ENCODE peak calls at places on chromosomes 5 and 9, in eight cellular contexts. G, O, I, Q, R, U, D and Z are unnamed samples.

GRCh38 chr9:89530721-89531120 is 32.8 kb upstream of the SEMA4D start:
- DNase-seq in G (no peak), D (no peak), U (no peak), O (no peak), Q (no peak), I (no peak), R (no peak), Z (no peak)

GRCh38 chr5:178323541-178323865 is 90.9 kb upstream of the PHYKPL start:
- DNase-seq in I (no peak), O (no peak), G (no peak), D (no peak), U (no peak), Q (no peak), R (no peak), Z (no peak)

GRCh38 chr5:116646611-116647289 is 72.1 kb upstream of the SEMA6A start:
- DNase-seq in U (no peak), G (no peak), D (no peak), O (no peak), Q (no peak), R (no peak), I (peak), Z (no peak)

GRCh38 chr9:122226758-122227575 is 1.8 kb downstream of the LHX6 start:
- DNase-seq in R (no peak), Q (no peak), I (no peak), D (no peak), O (no peak), U (no peak), G (no peak), Z (no peak)

GRCh38 chr5:102764381-102765005 is 9.4 kb downstream of the PAM start:
- DNase-seq in D (no peak), O (no peak), U (no peak), Q (no peak), I (no peak), R (no peak), G (no peak), Z (no peak)

GRCh38 chr5:9283021-9283420 is 262.9 kb downstream of the SEMA5A start:
- DNase-seq in O (no peak), I (no peak), D (no peak), R (no peak), Q (no peak), U (no peak), G (no peak), Z (no peak)

GRCh38 chr9:96447406-96447805 is 2.6 kb upstream of the HABP4 start:
- DNase-seq in G (no peak), Q (no peak), U (no peak), R (no peak), O (no peak), D (no peak), I (no peak), Z (no peak)

GRCh38 chr5:60352992-60353391 is 347.0 kb downstream of the DEPDC1B start:
- DNase-seq in D (no peak), O (no peak), Q (no peak), G (no peak), U (no peak), I (no peak), R (peak), Z (no peak)

GRCh38 chr5:57176350-57176857 is 2.5 kb downstream of the GPBP1 start:
- DNase-seq in R (no peak), U (no peak), O (no peak), Q (no peak), D (no peak), I (no peak), G (no peak), Z (no peak)

GRCh38 chr5:83256091-83256775 is 178.9 kb downstream of the XRCC4 start:
- DNase-seq in Q (no peak), O (no peak), G (no peak), D (no peak), I (no peak), R (no peak), U (no peak), Z (no peak)

GRCh38 chr5:127814225-127814973 is 111.2 kb downstream of the CCDC192 start:
- DNase-seq in R (no peak), I (no peak), U (no peak), O (no peak), Q (no peak), G (no peak), D (no peak), Z (no peak)

GRCh38 chr5:169158764-169159163 is 142.2 kb downstream of the SLIT3 start:
- DNase-seq in U (no peak), Q (no peak), R (no peak), D (no peak), O (no peak), I (no peak), G (no peak), Z (no peak)

GRCh38 chr9:111037744-111038335 is 430 bp downstream of the LPAR1 start:
- DNase-seq in Q (no peak), U (peak), D (no peak), R (peak), O (no peak), I (peak), G (no peak), Z (peak)

GRCh38 chr9:32502459-32502858 is 23.5 kb downstream of the RIGI start:
- DNase-seq in I (no peak), G (no peak), Q (no peak), R (no peak), D (no peak), U (no peak), O (no peak), Z (no peak)

GRCh38 chr9:120307599-120307998 is 272.4 kb downstream of the CDK5RAP2 start:
- DNase-seq in U (peak), G (no peak), O (no peak), D (no peak), R (no peak), Q (no peak), I (no peak), Z (no peak)

GRCh38 chr9:90547896-90548295 is 94.7 kb downstream of the DIRAS2 start:
- DNase-seq in D (no peak), I (no peak), R (no peak), G (no peak), U (no peak), O (no peak), Q (no peak), Z (no peak)

GRCh38 chr5:176133289-176133870 is 104.8 kb upstream of the SIMC1 start:
- DNase-seq in I (no peak), Q (no peak), R (no peak), G (no peak), O (no peak), U (no peak), D (no peak), Z (no peak)

GRCh38 chr5:78550891-78551290 is 97.7 kb downstream of the LHFPL2 start:
- DNase-seq in D (no peak), U (no peak), Q (no peak), I (no peak), O (no peak), R (no peak), G (no peak), Z (no peak)

GRCh38 chr5:121188849-121189248 is 662.8 kb upstream of the FTMT start:
- DNase-seq in R (no peak), Q (no peak), U (no peak), O (no peak), D (no peak), I (no peak), G (no peak), Z (no peak)

GRCh38 chr5:121189569-121190305 is 661.9 kb upstream of the FTMT start:
- DNase-seq in U (no peak), Q (no peak), I (no peak), R (no peak), G (peak), O (no peak), D (no peak), Z (no peak)
- TF ChIP-seq EP300 in U (no peak), Q (no peak), I (no peak), R (no peak), G (no peak), O (no peak), D (no peak), Z (no peak)

DNA sequence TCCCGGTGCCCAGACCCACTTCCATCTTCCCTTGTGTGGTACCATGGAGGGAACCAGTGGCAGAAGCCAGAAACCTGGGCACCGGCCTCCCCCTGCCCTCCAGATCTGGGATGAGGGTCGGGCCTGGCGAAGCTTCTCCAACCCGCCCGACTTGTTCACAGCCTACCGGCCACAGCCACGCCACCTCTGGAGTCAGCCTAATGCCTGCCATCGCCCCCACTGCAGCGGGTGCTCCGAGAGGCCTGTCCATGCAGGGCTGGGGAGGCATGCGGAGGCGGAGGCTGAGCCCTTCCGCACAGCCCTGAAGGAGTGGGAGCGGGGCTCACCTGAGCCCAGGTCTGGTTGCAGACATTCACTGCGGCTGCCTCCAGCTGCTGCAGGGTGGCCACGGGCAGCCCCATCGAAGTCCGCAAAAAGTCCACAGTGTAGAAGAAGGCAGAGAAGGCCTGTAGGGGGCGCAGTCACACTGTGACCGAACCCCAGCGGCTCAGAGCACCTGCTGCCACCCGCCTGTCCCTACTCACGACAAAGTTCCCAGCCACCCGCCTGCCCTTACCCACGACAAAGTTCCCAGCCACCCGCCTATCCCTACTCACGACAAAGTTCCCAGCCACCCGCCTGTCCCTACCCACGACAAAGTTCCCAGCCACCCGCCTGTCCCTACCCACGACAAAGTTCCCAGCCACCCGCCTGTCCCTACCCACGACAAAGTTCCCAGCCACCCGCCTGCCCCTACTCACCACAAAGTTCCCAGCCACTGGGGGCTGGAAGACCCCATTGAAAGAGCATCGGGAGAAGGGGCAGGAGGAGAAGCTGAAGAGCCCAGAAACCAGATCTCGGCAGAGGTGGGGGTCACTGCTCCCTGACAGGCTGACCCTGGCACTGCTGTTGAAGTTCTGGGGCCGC is 3.8 kb upstream of the NPDC1 start:
- DNase-seq in O (no peak), R (peak), Q (no peak), D (peak), G (peak), I (no peak), U (no peak), Z (peak)
- TF ChIP-seq CTCF in O (peak), R (peak), Q (peak), D (peak), G (peak), I (peak), U (no peak), Z (peak)

DNA sequence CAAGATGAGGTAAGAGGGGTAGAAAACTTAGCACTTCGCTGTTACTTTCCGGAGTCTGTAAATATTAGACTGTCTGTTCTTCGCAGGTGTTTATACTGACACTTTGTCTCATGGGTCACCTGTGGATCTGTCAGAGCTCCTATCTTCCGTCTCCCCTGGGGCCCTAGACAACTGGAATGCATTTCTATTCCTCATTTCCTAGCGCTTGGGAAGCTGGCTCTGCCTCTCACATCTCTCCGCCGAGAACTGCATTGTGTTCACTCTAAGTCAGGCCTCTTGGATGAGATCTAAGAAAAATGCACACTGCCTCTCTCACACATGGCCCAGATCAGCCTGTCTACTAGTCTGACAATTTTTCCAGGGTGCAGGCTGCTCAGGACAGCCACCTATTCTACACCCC is 39.5 kb downstream of the PCA3 start:
- DNase-seq in O (no peak), R (no peak), G (no peak), D (no peak), Q (no peak), I (no peak), U (no peak), Z (no peak)
- TF ChIP-seq EP300 in O (no peak), R (no peak), G (no peak), D (no peak), Q (no peak), I (no peak), U (no peak), Z (no peak)

GRCh38 chr5:143024227-143024920 is 254.2 kb downstream of the ARHGAP26 start:
- DNase-seq in Q (no peak), R (no peak), U (no peak), O (no peak), D (no peak), G (no peak), I (no peak), Z (no peak)

GRCh38 chr5:143025971-143026370 is 255.8 kb downstream of the ARHGAP26 start:
- DNase-seq in G (no peak), D (no peak), I (no peak), O (no peak), U (no peak), Q (no peak), R (no peak), Z (no peak)

GRCh38 chr5:143025376-143025775 is 255.2 kb downstream of the ARHGAP26 start:
- DNase-seq in O (no peak), Q (no peak), D (no peak), R (no peak), U (no peak), I (no peak), G (no peak), Z (no peak)

GRCh38 chr5:143021595-143021994 is 251.4 kb downstream of the ARHGAP26 start:
- DNase-seq in U (no peak), D (no peak), G (no peak), O (no peak), Q (no peak), R (no peak), I (no peak), Z (no peak)

DNA sequence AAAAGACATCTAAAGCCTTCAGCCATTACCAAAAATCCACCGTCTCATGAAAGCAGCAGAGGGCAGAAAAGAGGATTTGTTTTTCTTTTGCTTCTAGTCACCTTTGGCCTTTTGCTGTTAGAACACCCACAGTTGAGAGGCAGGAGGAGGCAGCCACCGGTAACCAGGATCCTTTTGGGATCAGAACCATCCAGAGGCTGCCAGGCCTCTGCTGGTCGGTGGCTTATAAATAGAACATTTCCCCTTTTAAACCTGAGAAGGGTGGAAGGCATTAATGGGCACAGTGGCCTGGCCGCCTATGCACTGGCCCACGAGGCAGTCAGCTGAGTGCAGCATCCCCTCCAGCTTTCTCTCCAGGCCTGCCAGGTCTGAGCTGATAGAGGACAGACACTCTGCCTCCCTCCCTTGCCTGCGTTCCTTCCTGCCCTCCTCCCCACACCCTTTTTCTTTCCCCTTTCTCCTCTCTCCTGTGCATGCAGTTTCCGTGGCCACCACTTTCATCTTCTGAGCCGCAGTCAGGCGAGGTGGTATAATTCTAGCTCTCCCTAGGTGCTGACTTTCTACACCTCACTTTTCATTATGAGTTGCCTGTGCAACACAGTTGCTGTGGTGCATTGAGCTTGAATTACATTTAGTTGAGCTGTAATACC is 253.4 kb downstream of the ARHGAP26 start:
- DNase-seq in U (no peak), O (no peak), I (no peak), D (no peak), R (peak), G (no peak), Q (peak), Z (peak)
- TF ChIP-seq CTCF in U (no peak), O (peak), I (peak), D (no peak), R (no peak), G (no peak), Q (no peak), Z (no peak)

GRCh38 chr9:136888454-136888853 is 2.1 kb downstream of the TRAF2 start:
- DNase-seq in D (no peak), R (no peak), Q (no peak), O (no peak), I (no peak), G (no peak), U (no peak), Z (no peak)

GRCh38 chr9:136885950-136886578 is at the start of gene TRAF2:
- DNase-seq in O (peak), Q (peak), D (peak), R (peak), G (peak), U (peak), I (peak), Z (peak)

GRCh38 chr9:136889858-136890257 is 3.5 kb downstream of the TRAF2 start:
- DNase-seq in I (no peak), G (no peak), D (no peak), O (no peak), R (no peak), Q (no peak), U (no peak), Z (no peak)

GRCh38 chr9:136890661-136891060 is 4.3 kb downstream of the TRAF2 start:
- DNase-seq in O (no peak), Q (no peak), G (no peak), U (no peak), D (no peak), R (no peak), I (no peak), Z (no peak)

DNA sequence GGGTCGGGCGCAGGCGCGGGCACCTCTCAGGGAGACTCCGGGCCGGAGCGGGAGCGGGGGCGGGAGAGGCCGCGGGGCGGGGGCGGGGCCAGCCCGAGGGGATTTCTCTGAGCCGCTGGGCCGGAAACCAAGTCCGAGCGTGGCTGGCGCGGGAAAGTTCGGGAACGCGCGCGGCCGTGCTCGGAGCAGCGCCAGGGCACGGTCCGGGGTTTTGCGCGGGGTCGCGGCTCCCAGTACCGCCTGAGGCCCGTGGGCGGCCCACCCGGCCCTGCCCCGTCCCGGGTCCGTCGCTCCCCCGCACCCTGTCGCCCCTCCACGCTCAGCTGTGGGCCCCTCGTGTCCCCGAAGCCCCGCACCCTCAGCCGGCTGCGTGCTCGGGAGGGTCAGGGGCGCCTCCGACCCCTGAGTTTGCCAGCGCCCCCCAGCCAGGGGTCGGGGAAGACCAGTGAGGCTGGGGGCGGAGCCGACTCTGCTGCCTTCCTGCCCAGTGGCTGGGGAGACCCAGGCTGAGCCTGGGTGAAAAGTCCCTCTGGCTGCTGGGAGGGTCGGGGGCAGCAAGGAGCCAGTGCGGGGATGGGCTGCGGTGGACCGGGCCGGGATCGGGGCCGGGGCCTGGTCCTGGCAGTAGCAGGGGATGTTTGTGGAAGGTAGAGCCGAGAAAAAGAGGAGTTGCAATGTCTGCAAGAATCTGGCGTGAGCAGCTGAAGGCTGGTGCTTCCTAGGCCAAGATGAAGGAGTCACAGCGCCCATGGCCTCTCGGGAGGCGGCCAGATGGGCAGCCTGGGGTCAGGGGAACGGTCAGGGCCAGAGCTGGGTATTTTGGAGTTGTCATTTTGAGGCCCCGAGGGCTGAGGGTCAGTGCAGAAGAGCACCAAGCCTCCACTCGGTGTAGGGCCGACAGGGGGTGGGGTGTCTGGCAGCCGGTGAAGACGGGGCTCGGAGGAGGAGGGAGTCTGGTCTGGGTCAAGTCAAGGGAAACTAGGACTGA is 588 bp downstream of the TRAF2 start:
- DNase-seq in I (no peak), Q (no peak), U (no peak), D (peak), O (no peak), R (peak), G (no peak), Z (no peak)
- TF ChIP-seq EP300 in I (no peak), Q (no peak), U (no peak), D (no peak), O (no peak), R (no peak), G (no peak), Z (no peak)

DNA sequence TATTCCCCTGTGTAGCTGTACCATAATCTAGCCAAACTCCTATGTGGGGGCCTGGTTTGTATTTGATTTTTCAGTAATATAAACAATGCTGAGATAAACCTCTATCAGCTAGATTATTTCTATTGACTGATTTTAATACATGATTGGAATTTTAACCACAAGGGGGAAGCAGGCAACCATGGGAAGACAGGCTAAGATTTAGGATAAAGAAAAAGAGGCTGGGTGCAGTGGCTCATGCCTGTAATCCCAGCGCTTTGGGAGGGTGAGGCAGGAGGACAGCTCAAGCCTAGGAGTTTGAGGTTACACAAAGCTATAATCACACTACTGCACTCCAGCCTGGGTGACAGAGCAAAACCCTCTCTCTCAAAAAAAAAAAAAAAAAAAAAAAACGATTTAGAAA is 18.1 kb upstream of the GPX3 start:
- DNase-seq in R (no peak), Q (no peak), D (peak), I (peak), U (no peak), O (no peak), G (no peak), Z (no peak)
- TF ChIP-seq CTCF in R (peak), Q (no peak), D (peak), I (peak), U (peak), O (peak), G (peak), Z (peak)

GRCh38 chr5:54909126-54909525 is 76.3 kb downstream of the ESM1 start:
- DNase-seq in U (no peak), G (no peak), D (no peak), Q (no peak), I (no peak), O (peak), R (no peak), Z (no peak)

GRCh38 chr5:54917323-54917722 is 68.1 kb downstream of the ESM1 start:
- DNase-seq in R (no peak), O (no peak), I (no peak), G (no peak), D (no peak), U (no peak), Q (no peak), Z (no peak)

GRCh38 chr5:54915466-54916027 is 69.8 kb downstream of the ESM1 start:
- DNase-seq in U (no peak), D (no peak), I (no peak), R (no peak), O (no peak), G (no peak), Q (no peak), Z (no peak)

GRCh38 chr5:54909911-54910870 is 75.2 kb downstream of the ESM1 start:
- DNase-seq in I (no peak), O (peak), U (no peak), G (no peak), R (no peak), D (no peak), Q (no peak), Z (no peak)

GRCh38 chr5:54912021-54912420 is 73.4 kb downstream of the ESM1 start:
- DNase-seq in Q (no peak), D (no peak), I (no peak), R (no peak), G (no peak), U (no peak), O (peak), Z (no peak)
- TF ChIP-seq EP300 in Q (no peak), D (no peak), I (no peak), R (no peak), G (no peak), U (no peak), O (no peak), Z (no peak)